ENCODE peak calls at places on chromosome 1, in six cellular contexts. J, N, V, H, A and B are unnamed samples.

GRCh38 chr1:24411963-24412362 is 1.6 kb downstream of the STPG1 start:
- DNase-seq in N (no peak), J (no peak), V (no peak), A (no peak), H (no peak), B (no peak)

GRCh38 chr1:100142343-100142742 is 9.4 kb downstream of the TRMT13 start:
- DNase-seq in H (no peak), J (no peak), N (no peak), V (no peak), A (no peak), B (no peak)

GRCh38 chr1:12657060-12657866 is 13.4 kb downstream of the AADACL4 start:
- DNase-seq in J (no peak), V (no peak), H (no peak), A (no peak), N (no peak), B (no peak)

GRCh38 chr1:15417365-15417934 is 7.8 kb downstream of the EFHD2 start:
- DNase-seq in A (no peak), N (peak; percentile 62), V (no peak), H (no peak), J (peak; percentile 83), B (peak; percentile 34)

GRCh38 chr1:41718444-41719028 is 200.2 kb downstream of the HIVEP3 start:
- DNase-seq in A (no peak), H (no peak), V (no peak), J (no peak), N (no peak), B (no peak)

GRCh38 chr1:114695430-114696093 is at the start of gene AMPD1:
- DNase-seq in J (no peak), A (no peak), H (no peak), V (no peak), N (peak; percentile 14), B (peak; percentile 68)

GRCh38 chr1:207970329-207971038 is 59.6 kb upstream of the CD34 start:
- DNase-seq in H (no peak), V (no peak), J (no peak), N (no peak), A (no peak), B (no peak)

GRCh38 chr1:244919320-244920282 is 55.3 kb upstream of the HNRNPU start:
- DNase-seq in H (no peak), A (no peak), N (no peak), V (no peak), J (no peak), B (no peak)

GRCh38 chr1:87759420-87759819 is 430.7 kb downstream of the LMO4 start:
- DNase-seq in H (no peak), A (no peak), V (no peak), N (no peak), J (no peak), B (no peak)

GRCh38 chr1:187840557-187840956 is 1011.8 kb downstream of the PLA2G4A start:
- DNase-seq in A (no peak), J (no peak), V (no peak), N (no peak), H (peak; percentile 68), B (no peak)

GRCh38 chr1:192131914-192132313 is 26.3 kb upstream of the RGS18 start:
- DNase-seq in N (no peak), A (no peak), V (no peak), H (no peak), J (no peak), B (no peak)

GRCh38 chr1:65021792-65022191 is 55.4 kb upstream of the JAK1 start:
- DNase-seq in V (no peak), H (no peak), A (no peak), N (no peak), J (no peak), B (no peak)

GRCh38 chr1:77540501-77541161 is 141.8 kb downstream of the ZZZ3 start:
- DNase-seq in N (peak; percentile 43), J (no peak), V (no peak), A (no peak), H (no peak), B (peak; percentile 80)

GRCh38 chr1:7674972-7675371 is 96.1 kb upstream of the VAMP3 start:
- DNase-seq in V (no peak), N (no peak), H (no peak), J (no peak), A (no peak), B (no peak)

GRCh38 chr1:85320371-85321131 is 44.1 kb upstream of the BCL10 start:
- DNase-seq in J (no peak), N (no peak), H (no peak), A (no peak), V (no peak), B (peak; percentile 77)

GRCh38 chr1:226404063-226404903 is 3.6 kb downstream of the PARP1 start:
- DNase-seq in J (no peak), V (no peak), A (no peak), N (peak; percentile 6), H (no peak), B (peak; percentile 77)

GRCh38 chr1:57910782-57911181 is 486.9 kb upstream of the DAB1 start:
- DNase-seq in J (no peak), V (no peak), N (no peak), A (no peak), H (no peak), B (no peak)

GRCh38 chr1:201912832-201913231 is 24.1 kb downstream of the SHISA4 start:
- DNase-seq in V (no peak), J (no peak), N (no peak), H (no peak), A (no peak), B (no peak)

GRCh38 chr1:17098440-17099317 is 20.6 kb downstream of the PADI2 start:
- DNase-seq in A (no peak), N (no peak), V (no peak), J (no peak), H (no peak), B (peak; percentile 55)

GRCh38 chr1:173946380-173946921 is 29.3 kb upstream of the SERPINC1 start:
- DNase-seq in V (no peak), A (no peak), H (no peak), N (no peak), J (no peak), B (no peak)

GRCh38 chr1:17419626-17420328 is 19.7 kb downstream of the RCC2 start:
- DNase-seq in H (peak; percentile 84), J (peak; percentile 72), N (peak; percentile 19), V (no peak), A (no peak), B (peak; percentile 34)

GRCh38 chr1:80656628-80657019 is 1144.1 kb upstream of the ADGRL2 start:
- DNase-seq in V (no peak), A (no peak), N (peak; percentile 29), H (no peak), J (no peak), B (no peak)

GRCh38 chr1:153032073-153032472 is 1.1 kb downstream of the SPRR1B start:
- DNase-seq in N (no peak), V (no peak), J (no peak), H (no peak), A (no peak), B (no peak)

GRCh38 chr1:29669912-29670311 is 433.6 kb downstream of the PTPRU start:
- DNase-seq in N (no peak), J (no peak), H (no peak), A (no peak), V (no peak), B (no peak)

GRCh38 chr1:3530931-3531818 is 76.7 kb downstream of the ARHGEF16 start:
- DNase-seq in H (peak; percentile 92), J (peak; percentile 84), V (no peak), N (peak; percentile 38), A (no peak), B (peak; percentile 71)

GRCh38 chr1:82466894-82467293 is 666.2 kb downstream of the ADGRL2 start:
- DNase-seq in A (no peak), H (no peak), N (no peak), J (no peak), V (no peak), B (no peak)

DNA sequence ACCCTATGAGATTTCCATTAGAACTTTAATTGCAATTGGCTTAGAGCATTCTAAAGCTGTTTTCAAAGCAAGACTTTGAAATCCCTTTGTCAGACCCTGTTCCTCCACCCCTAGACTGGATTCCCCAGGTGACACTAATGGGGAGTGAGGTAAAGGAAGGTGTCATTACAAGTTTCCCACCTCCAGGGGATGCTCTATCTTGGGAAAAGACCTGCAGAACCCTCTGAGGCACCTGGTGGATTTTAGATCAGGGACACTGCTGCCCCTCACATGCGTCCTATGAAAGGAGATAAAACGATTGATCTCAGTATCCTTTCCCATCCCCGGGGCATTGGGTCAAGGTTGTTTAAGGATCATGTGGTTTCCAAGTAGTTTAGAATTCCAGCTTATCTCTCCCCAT is 80.3 kb upstream of the RGS4 start:
- DNase-seq in H (no peak), V (no peak), N (no peak), A (no peak), J (no peak), B (no peak)
- TF ChIP-seq CTCF in H (no peak), V (peak; percentile 15), N (peak; percentile 20), A (no peak), J (no peak), B (no peak)

GRCh38 chr1:175810305-175810704 is 66.9 kb upstream of the TNR start:
- DNase-seq in N (no peak), V (no peak), A (no peak), J (no peak), H (no peak), B (no peak)
- H3K4me3 ChIP-seq in N (no peak overlapping the region), V (no peak overlapping the region), A (no peak overlapping the region), J (no peak overlapping the region), H (no peak overlapping the region), B (no peak overlapping the region)

DNA sequence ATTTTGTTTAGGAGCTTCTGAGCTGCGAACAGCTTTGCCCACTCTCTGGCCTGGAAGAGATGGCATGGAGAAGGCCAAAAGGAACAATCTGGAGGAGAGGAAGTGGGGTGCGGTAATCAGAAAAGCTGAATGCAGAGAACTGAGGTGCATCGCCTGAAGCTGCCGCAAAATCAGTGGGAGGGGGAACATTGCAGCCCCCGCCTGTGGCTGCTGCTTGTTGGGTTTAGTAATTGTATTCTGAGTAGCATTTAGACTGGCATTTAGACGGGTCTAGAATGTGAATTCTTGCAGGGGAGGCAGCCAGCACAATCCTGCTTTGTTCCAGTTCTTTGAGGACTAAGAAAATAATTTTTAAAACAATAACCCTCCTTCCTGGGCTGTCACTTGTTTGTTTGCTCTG is 25.4 kb downstream of the NFASC start:
- DNase-seq in A (no peak), N (no peak), H (no peak), V (no peak), J (no peak), B (no peak)
- TF ChIP-seq CTCF in A (no peak), N (no peak), H (no peak), V (no peak), J (no peak), B (no peak)

DNA sequence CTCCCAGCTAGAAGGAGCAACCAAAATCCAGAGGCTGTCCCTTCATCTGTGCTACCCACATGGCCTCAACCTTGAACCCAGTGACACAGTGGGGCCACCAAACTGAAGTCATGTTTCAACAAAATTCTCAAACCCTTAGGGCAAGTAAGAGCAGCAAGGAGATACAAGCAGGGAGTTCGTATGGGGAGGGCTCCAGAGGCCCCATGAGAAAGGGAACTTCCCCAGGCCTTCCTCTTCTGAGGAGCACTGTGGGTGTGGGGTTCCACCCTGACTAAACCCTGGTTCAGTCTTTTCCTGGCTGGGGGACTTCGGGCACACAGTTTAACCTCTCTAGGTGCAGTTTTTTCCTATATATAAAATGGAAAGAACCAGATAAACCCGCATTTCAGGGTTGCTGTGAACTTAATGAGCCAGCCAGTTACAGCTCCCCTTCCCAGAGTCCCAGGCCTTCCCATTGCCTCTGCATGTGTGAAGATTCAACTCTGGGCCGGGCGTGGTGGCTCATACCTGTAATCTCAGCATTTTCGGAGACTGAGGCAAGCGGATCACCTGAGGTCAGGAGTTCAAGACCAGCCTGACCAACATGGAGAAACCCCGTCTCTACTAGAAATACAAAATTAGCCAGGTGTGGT is 8.0 kb upstream of the THEMIS2 start:
- DNase-seq in A (no peak), N (no peak), J (no peak), V (no peak), H (no peak), B (no peak)
- H3K4me3 ChIP-seq in A (no peak overlapping the region), N (no peak overlapping the region), J (no peak overlapping the region), V (no peak overlapping the region), H (no peak overlapping the region), B (no peak overlapping the region)